ENCODE peak calls at places on chromosomes 7 and 10, in eight cellular contexts. B, N, V, S, H, W, R and U are unnamed samples. For H3K27me3, the result is how much of the 10 kb centered on the place peaks cover.

GRCh38 chr7:49187543-49188268 is 263.4 kb downstream of the CDC14C start:
- DNase-seq in B (no peak), N (no peak), V (no peak), S (no peak), H (no peak), W (no peak), R (no peak), U (no peak)

GRCh38 chr7:45434404-45434803 is 139.8 kb upstream of the ADCY1 start:
- DNase-seq in B (no peak), N (no peak), V (no peak), S (no peak), H (no peak), W (no peak), R (no peak), U (no peak)

GRCh38 chr7:11436317-11436716 is 395.7 kb downstream of the THSD7A start:
- DNase-seq in B (no peak), N (no peak), V (no peak), S (no peak), H (peak), W (peak), R (no peak), U (no peak)

GRCh38 chr7:108598153-108598552 is 28.5 kb downstream of the DNAJB9 start:
- DNase-seq in B (no peak), N (no peak), V (no peak), S (no peak), H (no peak), W (no peak), R (no peak), U (no peak)

GRCh38 chr7:99197498-99197897 is 10.4 kb downstream of the KPNA7 start:
- DNase-seq in B (no peak), N (no peak), V (no peak), S (no peak), H (no peak), W (no peak), R (no peak), U (no peak)

GRCh38 chr7:128148676-128149075 is 92.4 kb upstream of the LEP start:
- DNase-seq in B (no peak), N (no peak), V (no peak), S (no peak), H (peak), W (peak), R (no peak), U (no peak)

GRCh38 chr10:14356921-14357320 is 26.2 kb upstream of the FRMD4A start:
- DNase-seq in B (no peak), N (no peak), V (no peak), S (no peak), H (no peak), W (peak), R (no peak), U (no peak)

GRCh38 chr7:81399461-81399860 is 370.4 kb downstream of the HGF start:
- DNase-seq in B (no peak), N (no peak), V (no peak), S (no peak), H (no peak), W (peak), R (no peak), U (no peak)

GRCh38 chr7:50309130-50309478 is 4.6 kb downstream of the IKZF1 start:
- DNase-seq in B (no peak), N (no peak), V (no peak), S (no peak), H (no peak), W (no peak), R (no peak), U (no peak)

GRCh38 chr7:98627062-98627790 is 10.1 kb downstream of the NPTX2 start:
- DNase-seq in B (no peak), N (no peak), V (no peak), S (no peak), H (no peak), W (no peak), R (no peak), U (no peak)

GRCh38 chr10:113103131-113103830 is 153.2 kb downstream of the TCF7L2 start:
- DNase-seq in B (no peak), N (no peak), V (no peak), S (no peak), H (no peak), W (peak), R (peak), U (peak)

GRCh38 chr7:43590862-43591550 is 8.1 kb downstream of the STK17A start:
- DNase-seq in B (no peak), N (no peak), V (no peak), S (no peak), H (no peak), W (no peak), R (no peak), U (no peak)

GRCh38 chr10:3723706-3724225 is 61.2 kb downstream of the KLF6 start:
- DNase-seq in B (no peak), N (no peak), V (no peak), S (no peak), H (no peak), W (peak), R (no peak), U (no peak)

GRCh38 chr7:138898255-138898654 is 82.9 kb downstream of the KIAA1549 start:
- DNase-seq in B (no peak), N (no peak), V (no peak), S (no peak), H (no peak), W (no peak), R (peak), U (no peak)

GRCh38 chr7:140526901-140527664 is 47.8 kb upstream of the MKRN1 start:
- DNase-seq in B (no peak), N (no peak), V (no peak), S (no peak), H (no peak), W (no peak), R (no peak), U (no peak)

GRCh38 chr7:137978464-137979237 is 23.2 kb downstream of the CREB3L2 start:
- DNase-seq in B (no peak), N (peak), V (no peak), S (peak), H (no peak), W (peak), R (no peak), U (no peak)

GRCh38 chr7:17408245-17408903 is 109.9 kb downstream of the AHR start:
- DNase-seq in B (peak), N (peak), V (no peak), S (peak), H (peak), W (peak), R (no peak), U (no peak)

GRCh38 chr10:124647421-124648130 is 96.6 kb downstream of the FAM53B start:
- DNase-seq in B (peak), N (no peak), V (no peak), S (peak), H (peak), W (peak), R (peak), U (peak)

GRCh38 chr7:25303380-25304321 is 75.4 kb upstream of the NPVF start:
- DNase-seq in B (no peak), N (no peak), V (peak), S (no peak), H (no peak), W (peak), R (no peak), U (peak)

GRCh38 chr10:101771380-101771779 is 4.5 kb downstream of the FGF8 start:
- DNase-seq in B (no peak), N (no peak), V (no peak), S (no peak), H (no peak), W (no peak), R (no peak), U (no peak)
- H3K27me3 ChIP-seq in B (half or more), N (under half), V (half or more), S (under half), H (half or more), W (under half), R (under half), U (under half)

GRCh38 chr10:127740596-127740995 is 3.6 kb downstream of the FOXI2 start:
- DNase-seq in B (no peak), N (no peak), V (no peak), S (no peak), H (no peak), W (no peak), R (no peak), U (peak)

GRCh38 chr10:127739908-127740307 is 2.9 kb downstream of the FOXI2 start:
- DNase-seq in B (no peak), N (no peak), V (no peak), S (no peak), H (no peak), W (no peak), R (no peak), U (no peak)

GRCh38 chr10:127737563-127738511 is 852 bp downstream of the FOXI2 start:
- DNase-seq in B (no peak), N (no peak), V (no peak), S (no peak), H (no peak), W (no peak), R (no peak), U (peak)

GRCh38 chr10:127736915-127737562 is at the start of gene FOXI2:
- DNase-seq in B (no peak), N (no peak), V (peak), S (no peak), H (no peak), W (no peak), R (no peak), U (peak)

DNA sequence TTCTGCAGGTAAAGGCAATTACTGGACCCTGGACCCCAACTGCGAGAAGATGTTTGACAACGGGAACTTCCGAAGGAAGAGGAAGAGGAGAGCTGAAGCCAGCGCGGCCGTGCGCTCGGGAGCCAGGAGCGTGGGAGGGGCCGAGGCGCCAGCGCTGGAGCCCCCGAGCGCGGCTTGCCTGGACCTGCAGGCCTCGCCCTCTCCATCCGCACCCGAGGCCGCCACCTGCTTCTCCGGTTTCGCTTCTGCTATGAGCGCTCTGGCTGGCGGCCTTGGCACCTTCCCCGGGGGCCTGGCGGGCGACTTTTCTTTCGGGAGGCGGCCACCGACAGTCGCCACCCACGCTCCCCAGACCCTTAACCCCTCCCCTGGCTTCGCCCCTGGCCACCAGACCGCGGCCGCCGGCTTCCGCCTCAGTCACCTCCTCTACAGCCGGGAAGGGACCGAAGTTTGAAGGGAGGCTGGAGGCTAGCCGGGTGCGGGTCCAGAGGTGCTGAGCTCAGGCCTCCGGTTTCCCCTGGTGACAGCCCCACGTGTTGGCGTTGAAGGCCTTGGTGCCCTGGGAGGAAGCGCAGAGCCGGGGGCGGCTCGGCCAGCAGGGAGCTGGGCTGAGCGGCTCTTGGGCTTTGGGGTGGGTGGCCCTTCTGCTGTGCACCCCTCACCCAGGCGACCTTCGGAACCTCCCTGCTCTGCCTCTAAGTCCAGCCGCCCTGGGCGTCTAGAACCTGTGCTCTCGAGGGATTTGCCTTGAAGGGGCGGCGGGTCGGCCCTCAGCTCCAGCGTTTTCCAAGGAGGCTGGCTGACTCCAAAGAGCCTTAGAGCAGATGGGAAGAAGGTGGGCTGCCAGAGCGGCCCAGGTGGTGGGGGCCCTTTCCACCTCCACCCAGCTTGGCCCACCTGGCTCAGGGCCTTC is 1.8 kb downstream of the FOXI2 start:
- DNase-seq in B (no peak), N (no peak), V (no peak), S (no peak), H (no peak), W (no peak), R (no peak), U (peak)
- H3K27me3 ChIP-seq in B (half or more), N (under half), V (half or more), S (under half), H (under half), W (half or more), R (under half), U (half or more)

DNA sequence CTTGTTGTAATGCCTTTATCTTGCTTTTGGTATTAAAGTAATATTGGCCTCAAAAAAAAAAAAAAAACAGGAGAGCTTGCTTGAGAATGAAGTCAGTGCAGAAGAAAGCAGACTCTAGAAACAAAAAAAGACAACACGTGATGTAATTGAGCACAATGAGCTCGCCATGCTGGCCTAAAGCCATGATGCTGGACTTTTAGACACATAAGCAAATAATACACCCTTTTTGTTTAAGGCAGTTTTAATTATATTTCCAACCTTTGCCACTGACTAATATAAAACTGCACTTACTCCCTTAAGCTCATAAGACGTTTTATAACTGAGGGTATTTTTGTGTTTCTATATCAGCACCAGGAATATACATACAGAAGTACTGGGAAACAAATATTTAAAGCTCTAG is 798.3 kb downstream of the KCNMA1 start:
- DNase-seq in B (no peak), N (no peak), V (no peak), S (no peak), H (no peak), W (no peak), R (no peak), U (no peak)
- H3K27me3 ChIP-seq in B (under half), N (under half), V (under half), S (under half), H (under half), W (under half), R (under half), U (under half)

GRCh38 chr7:155494551-155494950 is 36.6 kb downstream of the EN2 start:
- DNase-seq in B (no peak), N (no peak), V (no peak), S (no peak), H (no peak), W (no peak), R (no peak), U (peak)

GRCh38 chr7:155495440-155496248 is 37.7 kb downstream of the EN2 start:
- DNase-seq in B (no peak), N (no peak), V (no peak), S (no peak), H (no peak), W (no peak), R (no peak), U (peak)

GRCh38 chr7:155496267-155497005 is 38.5 kb downstream of the EN2 start:
- DNase-seq in B (no peak), N (no peak), V (no peak), S (no peak), H (peak), W (no peak), R (no peak), U (peak)

GRCh38 chr7:155491812-155492211 is 33.9 kb downstream of the EN2 start:
- DNase-seq in B (no peak), N (no peak), V (no peak), S (no peak), H (no peak), W (no peak), R (no peak), U (no peak)

GRCh38 chr7:155493744-155494538 is 36.0 kb downstream of the EN2 start:
- DNase-seq in B (no peak), N (no peak), V (no peak), S (no peak), H (no peak), W (no peak), R (no peak), U (no peak)
- H3K27me3 ChIP-seq in B (under half), N (half or more), V (under half), S (under half), H (under half), W (half or more), R (under half), U (half or more)

GRCh38 chr7:101166603-101166908 is 1.2 kb upstream of the VGF start:
- DNase-seq in B (no peak), N (no peak), V (no peak), S (no peak), H (no peak), W (no peak), R (no peak), U (no peak)
- H3K27me3 ChIP-seq in B (half or more), N (under half), V (half or more), S (under half), H (half or more), W (half or more), R (half or more), U (half or more)

DNA sequence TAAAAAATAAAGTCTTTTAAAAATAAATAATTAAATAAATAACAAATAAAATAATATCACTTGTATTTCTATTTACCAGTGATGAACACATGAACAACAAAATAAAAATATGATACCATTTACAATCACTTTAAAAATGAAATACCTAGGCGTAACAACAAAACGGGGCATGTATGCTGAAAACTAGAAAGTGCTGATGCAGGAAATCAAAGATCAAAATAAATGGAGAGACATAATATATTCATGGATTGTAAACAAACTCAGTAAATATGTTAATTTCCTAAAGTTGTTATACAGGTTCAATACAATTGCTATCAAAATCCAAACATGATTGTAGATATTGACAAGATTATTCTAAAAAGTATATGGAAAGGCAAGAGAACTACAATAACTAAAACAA is 19.2 kb upstream of the SFTPA2 start:
- DNase-seq in B (no peak), N (no peak), V (no peak), S (no peak), H (no peak), W (no peak), R (no peak), U (no peak)
- H3K27me3 ChIP-seq in B (under half), N (under half), V (under half), S (under half), H (under half), W (under half), R (under half), U (under half)

DNA sequence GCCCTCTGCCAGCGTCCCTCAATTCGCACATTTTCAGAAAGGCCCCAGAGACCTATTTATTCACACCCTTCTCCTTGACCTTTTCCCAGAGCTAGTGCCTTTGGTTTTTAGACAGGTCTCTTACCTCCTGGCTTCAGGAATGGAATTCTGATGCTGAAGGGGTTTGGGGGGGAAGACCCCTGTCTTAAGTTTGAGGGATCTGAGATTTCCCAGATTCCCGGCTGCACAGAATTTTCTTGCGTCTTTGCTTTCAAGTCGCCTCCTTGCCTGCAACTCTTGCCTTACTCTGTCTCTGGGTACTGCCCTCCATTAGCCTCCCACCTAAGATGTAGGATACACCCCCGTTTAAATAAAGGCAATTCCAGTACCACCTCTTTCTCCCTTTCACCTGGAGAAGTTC is 1.9 kb downstream of the GATA3 start:
- DNase-seq in B (no peak), N (no peak), V (no peak), S (no peak), H (no peak), W (no peak), R (no peak), U (no peak)
- H3K27me3 ChIP-seq in B (half or more), N (under half), V (under half), S (under half), H (under half), W (half or more), R (under half), U (half or more)

DNA sequence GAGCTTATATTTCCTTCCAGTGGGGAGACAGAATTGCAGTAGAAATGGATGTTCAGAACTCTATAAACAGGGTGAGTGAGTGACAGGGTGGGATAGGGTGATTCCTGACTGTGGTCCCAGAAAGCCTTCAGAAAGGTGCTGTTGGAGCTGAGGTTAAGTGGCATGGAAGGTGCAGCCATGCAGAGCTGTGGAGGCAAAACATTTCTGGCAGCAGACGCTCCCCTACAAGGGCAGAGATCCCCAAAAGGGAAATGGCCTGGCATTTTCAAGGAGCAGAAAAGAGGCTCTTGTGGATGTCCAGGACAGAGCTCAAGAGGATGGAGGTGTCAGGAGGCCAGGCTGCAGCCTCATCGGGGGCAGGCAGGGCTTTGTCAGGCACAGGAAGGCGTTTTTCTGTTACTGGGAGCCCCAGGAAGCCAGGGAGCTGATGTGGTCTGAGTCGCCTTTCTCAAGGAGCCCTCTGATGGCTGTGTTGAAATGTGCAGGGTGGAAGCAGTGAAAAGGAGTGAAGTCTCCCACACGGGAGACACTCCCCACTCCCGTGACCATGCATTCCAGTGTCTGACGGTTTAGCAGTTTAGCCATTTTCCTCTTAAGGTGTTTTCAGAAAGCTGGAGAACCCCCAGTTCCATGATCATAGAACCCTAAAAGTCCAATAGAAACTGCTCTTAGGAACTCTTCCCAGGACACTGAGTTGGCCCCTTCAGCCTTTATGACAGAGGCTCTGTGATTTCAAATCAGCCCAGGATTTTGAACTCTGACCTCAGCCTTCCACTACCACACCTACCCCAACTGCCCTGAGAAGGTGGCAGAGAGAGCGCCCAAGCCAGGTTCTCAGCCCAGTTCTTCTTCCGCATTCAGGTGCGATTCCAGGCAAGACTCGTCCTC is 96.2 kb downstream of the C10orf105 start:
- DNase-seq in B (no peak), N (peak), V (no peak), S (no peak), H (peak), W (peak), R (no peak), U (peak)
- H3K27me3 ChIP-seq in B (under half), N (under half), V (under half), S (under half), H (under half), W (under half), R (under half), U (under half)

DNA sequence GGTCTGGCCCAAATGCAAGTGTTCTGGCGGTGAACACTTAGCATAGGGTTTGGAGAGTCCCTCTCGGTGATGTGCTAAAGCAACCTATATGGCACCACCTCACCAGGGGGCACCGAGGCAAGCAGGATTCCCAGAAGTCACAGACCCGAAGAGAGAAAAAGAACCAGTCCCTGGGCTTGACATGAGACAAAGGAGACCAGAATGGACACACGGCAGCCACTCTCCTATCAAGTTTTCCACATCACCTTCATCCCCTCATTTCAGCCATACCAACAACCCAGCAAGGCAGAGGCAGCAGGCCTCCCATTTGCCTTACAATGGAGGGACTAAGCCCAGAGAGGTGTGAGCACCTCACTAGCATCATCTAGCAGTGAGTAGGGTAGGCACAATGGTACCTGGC is 19.7 kb downstream of the GPRIN2 start:
- DNase-seq in B (no peak), N (no peak), V (no peak), S (no peak), H (no peak), W (no peak), R (no peak), U (peak)
- H3K27me3 ChIP-seq in B (under half), N (under half), V (under half), S (under half), H (under half), W (under half), R (under half), U (under half)